ENCODE peak calls at places on chromosomes 2 and 18, in seven cellular contexts. O, L, U, D, H, F and V are unnamed samples.

GRCh38 chr2:200411831-200412230 is 98.0 kb downstream of the KCTD18 start:
- DNase-seq in D (no peak), U (no peak), O (no peak), F (peak), H (no peak), L (no peak), V (no peak)

GRCh38 chr18:23812566-23813440 is 123.5 kb downstream of the LAMA3 start:
- DNase-seq in U (peak), F (no peak), H (no peak), O (peak), D (no peak), L (no peak), V (no peak)

GRCh38 chr2:70094978-70095832 is 7.9 kb downstream of the PCBP1 start:
- DNase-seq in H (no peak), F (peak), O (no peak), U (no peak), L (no peak), D (no peak), V (peak)

GRCh38 chr18:506801-507200 is 6.3 kb upstream of the COLEC12 start:
- DNase-seq in L (no peak), H (no peak), O (no peak), U (no peak), D (no peak), F (no peak), V (no peak)

GRCh38 chr2:129912066-129912820 is 67.2 kb upstream of the RAB6C start:
- DNase-seq in H (no peak), D (peak), L (no peak), U (no peak), O (no peak), F (no peak), V (no peak)

GRCh38 chr2:170905864-170906263 is 23.2 kb upstream of the GORASP2 start:
- DNase-seq in H (no peak), D (no peak), U (no peak), L (no peak), O (no peak), F (no peak), V (no peak)

GRCh38 chr2:47313141-47313691 is 89.7 kb upstream of the MSH2 start:
- DNase-seq in H (no peak), L (no peak), U (no peak), F (peak), O (peak), D (no peak), V (no peak)

GRCh38 chr18:33916200-33916599 is 308.5 kb downstream of the NOL4 start:
- DNase-seq in D (no peak), O (no peak), U (no peak), F (no peak), H (no peak), L (no peak), V (no peak)

GRCh38 chr2:20671036-20671735 is 4.2 kb downstream of the GDF7 start:
- DNase-seq in H (no peak), D (peak), O (no peak), F (no peak), U (peak), L (no peak), V (no peak)

GRCh38 chr18:74836296-74837139 is 238.8 kb downstream of the ZNF407 start:
- DNase-seq in O (no peak), F (peak), H (no peak), U (peak), L (no peak), D (no peak), V (no peak)

GRCh38 chr2:71530246-71530986 is 77.1 kb downstream of the DYSF start:
- DNase-seq in U (peak), F (peak), L (peak), H (no peak), D (peak), O (peak), V (no peak)

GRCh38 chr2:120738786-120739771 is 3.4 kb downstream of the GLI2 start:
- DNase-seq in F (no peak), O (no peak), H (no peak), L (no peak), U (no peak), D (peak), V (no peak)

GRCh38 chr2:119190726-119191125 is 32.2 kb upstream of the C1QL2 start:
- DNase-seq in F (no peak), U (no peak), H (no peak), D (no peak), O (no peak), L (no peak), V (no peak)

GRCh38 chr2:128451636-128452411 is 133.2 kb upstream of the HS6ST1 start:
- DNase-seq in F (no peak), O (no peak), U (no peak), L (no peak), D (peak), H (no peak), V (no peak)

GRCh38 chr2:30684996-30685395 is 122.2 kb downstream of the CAPN13 start:
- DNase-seq in O (no peak), L (no peak), H (no peak), D (peak), F (no peak), U (no peak), V (no peak)

GRCh38 chr2:239252433-239253200 is 148.2 kb downstream of the HDAC4 start:
- DNase-seq in L (no peak), D (no peak), F (no peak), H (no peak), U (no peak), O (no peak), V (no peak)
- TF ChIP-seq TAF1 in L (no peak), D (no peak), F (no peak), H (no peak), U (no peak), O (no peak), V (no peak)

GRCh38 chr2:218010116-218010837 is 7.5 kb upstream of the TNS1 start:
- DNase-seq in O (peak), U (peak), D (peak), H (no peak), F (no peak), L (peak), V (peak)
- TF ChIP-seq TAF1 in O (no peak), U (no peak), D (no peak), H (no peak), F (no peak), L (no peak), V (no peak)

GRCh38 chr2:113795405-113795920 is 39.0 kb upstream of the SLC35F5 start:
- DNase-seq in H (no peak), D (no peak), F (no peak), L (no peak), U (no peak), O (no peak), V (no peak)
- TF ChIP-seq TAF1 in H (no peak), D (no peak), F (no peak), L (no peak), U (no peak), O (no peak), V (no peak)

GRCh38 chr18:21330122-21330701 is 88.2 kb downstream of the GREB1L start:
- DNase-seq in F (peak), L (no peak), H (no peak), D (no peak), O (no peak), U (no peak), V (no peak)
- TF ChIP-seq TAF1 in F (no peak), L (no peak), H (no peak), D (no peak), O (no peak), U (no peak), V (no peak)

DNA sequence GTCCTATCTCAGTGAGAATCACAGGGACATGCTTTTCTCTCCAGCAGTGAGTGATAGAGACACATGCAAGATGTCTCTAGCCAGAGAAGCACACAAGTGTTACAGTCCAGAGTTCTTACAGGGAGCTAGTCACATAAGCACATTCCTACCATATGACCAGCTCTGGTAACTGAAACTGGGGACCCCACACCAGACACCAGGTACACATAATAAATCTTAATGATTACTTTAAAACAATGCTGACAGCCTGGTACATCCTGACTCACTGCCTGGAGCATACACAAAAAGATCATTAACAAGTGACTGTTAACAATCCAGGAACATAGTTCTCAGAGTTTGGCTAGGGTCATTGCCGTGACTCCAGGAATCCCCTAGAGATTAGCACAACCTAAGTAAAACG is 53.6 kb downstream of the GALNT1 start:
- DNase-seq in H (no peak), L (no peak), D (no peak), O (no peak), U (peak), F (peak), V (no peak)
- TF ChIP-seq TAF1 in H (no peak), L (no peak), D (no peak), O (no peak), U (no peak), F (no peak), V (no peak)

DNA sequence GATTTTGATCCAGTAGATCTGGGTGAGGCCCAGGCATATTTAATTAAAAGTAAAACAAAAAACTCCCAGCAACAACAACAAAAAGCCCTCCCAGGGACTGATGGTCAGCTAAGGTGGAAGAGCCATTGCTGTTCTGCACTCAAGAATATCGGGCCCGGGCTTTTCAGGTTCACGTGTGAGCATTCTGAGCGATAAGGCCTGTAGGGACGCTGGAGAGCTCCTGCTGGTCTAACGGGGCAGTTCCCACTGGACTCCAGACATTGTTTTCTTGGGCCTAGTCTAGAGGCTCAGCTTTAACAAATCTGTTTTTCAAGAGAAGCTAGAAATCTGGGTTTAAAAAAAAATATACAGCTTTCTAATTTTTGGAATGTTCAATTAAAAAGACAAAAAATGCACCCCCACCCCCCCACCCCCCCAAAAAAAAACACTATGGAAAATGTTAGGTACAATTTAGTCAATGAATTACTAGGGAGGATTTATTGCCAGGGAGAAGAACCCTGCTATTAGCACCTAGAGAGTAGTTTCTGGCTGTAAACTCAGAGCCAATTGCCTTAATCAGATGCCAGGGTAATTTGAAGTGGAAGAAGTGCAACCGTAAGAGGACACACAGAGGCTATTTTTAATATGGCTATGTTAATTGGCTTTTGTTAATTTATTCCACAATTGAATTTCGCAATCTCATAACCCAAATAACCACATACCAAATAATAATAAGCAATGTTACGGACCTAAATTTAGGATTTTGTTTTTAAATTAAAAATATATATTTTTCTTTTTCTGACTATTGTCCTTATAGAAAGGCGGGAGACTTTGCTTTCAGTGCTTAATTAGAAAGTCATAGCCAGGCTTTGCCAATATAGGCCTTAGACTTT is 78.9 kb downstream of the MAP4K4 start:
- DNase-seq in F (peak), O (peak), D (no peak), U (no peak), L (no peak), H (no peak), V (no peak)
- TF ChIP-seq TAF1 in F (no peak), O (no peak), D (no peak), U (no peak), L (no peak), H (no peak), V (no peak)